ENCODE peak calls at places on chromosomes 1 and 21, in six cellular contexts. One of them, this sample, is unnamed.

GRCh38 chr1:150881331-150882070 is 5.1 kb upstream of the ARNT start:
- DNase-seq in pancreas: no peak
- DNase-seq in fibroblast of lung: peak
- DNase-seq in CD8-positive, alpha-beta T cell: no peak
- DNase-seq in left ventricle myocardium inferior: no peak
- DNase-seq in heart right ventricle: no peak
- DNase-seq in this sample: no peak

GRCh38 chr1:225766967-225767413 is 10.6 kb upstream of the SRP9 start:
- DNase-seq in pancreas: no peak
- DNase-seq in fibroblast of lung: peak
- DNase-seq in CD8-positive, alpha-beta T cell: no peak
- DNase-seq in left ventricle myocardium inferior: no peak
- DNase-seq in heart right ventricle: peak
- DNase-seq in this sample: peak

GRCh38 chr1:31215083-31215570 is 24.6 kb downstream of the NKAIN1 start:
- DNase-seq in pancreas: no peak
- DNase-seq in fibroblast of lung: no peak
- DNase-seq in CD8-positive, alpha-beta T cell: no peak
- DNase-seq in left ventricle myocardium inferior: no peak
- DNase-seq in heart right ventricle: no peak
- DNase-seq in this sample: no peak

GRCh38 chr1:99347041-99347684 is 82.9 kb downstream of the PLPPR4 start:
- DNase-seq in pancreas: no peak
- DNase-seq in fibroblast of lung: no peak
- DNase-seq in CD8-positive, alpha-beta T cell: no peak
- DNase-seq in left ventricle myocardium inferior: no peak
- DNase-seq in heart right ventricle: no peak
- DNase-seq in this sample: no peak

GRCh38 chr1:1080951-1081310 is 6.8 kb upstream of the RNF223 start:
- DNase-seq in pancreas: peak
- DNase-seq in fibroblast of lung: no peak
- DNase-seq in CD8-positive, alpha-beta T cell: no peak
- DNase-seq in left ventricle myocardium inferior: no peak
- DNase-seq in heart right ventricle: peak
- DNase-seq in this sample: no peak

GRCh38 chr1:52264530-52265115 is 101.4 kb downstream of the CC2D1B start:
- DNase-seq in pancreas: no peak
- DNase-seq in fibroblast of lung: peak
- DNase-seq in CD8-positive, alpha-beta T cell: no peak
- DNase-seq in left ventricle myocardium inferior: no peak
- DNase-seq in heart right ventricle: no peak
- DNase-seq in this sample: no peak

GRCh38 chr21:30168086-30168485 is 1.5 kb upstream of the CLDN17 start:
- DNase-seq in pancreas: no peak
- DNase-seq in fibroblast of lung: no peak
- DNase-seq in CD8-positive, alpha-beta T cell: no peak
- DNase-seq in left ventricle myocardium inferior: no peak
- DNase-seq in heart right ventricle: no peak
- DNase-seq in this sample: no peak

GRCh38 chr1:85049735-85050166 is 1.5 kb upstream of the MCOLN3 start:
- DNase-seq in pancreas: no peak
- DNase-seq in fibroblast of lung: no peak
- DNase-seq in CD8-positive, alpha-beta T cell: no peak
- DNase-seq in left ventricle myocardium inferior: no peak
- DNase-seq in heart right ventricle: no peak
- DNase-seq in this sample: no peak

GRCh38 chr21:44817914-44818635 is at the start of gene SUMO3:
- DNase-seq in pancreas: peak
- DNase-seq in fibroblast of lung: peak
- DNase-seq in CD8-positive, alpha-beta T cell: peak
- DNase-seq in left ventricle myocardium inferior: peak
- DNase-seq in heart right ventricle: peak
- DNase-seq in this sample: no peak

GRCh38 chr1:30874176-30874575 is 34.4 kb downstream of the SDC3 start:
- DNase-seq in pancreas: no peak
- DNase-seq in fibroblast of lung: no peak
- DNase-seq in CD8-positive, alpha-beta T cell: no peak
- DNase-seq in left ventricle myocardium inferior: no peak
- DNase-seq in heart right ventricle: no peak
- DNase-seq in this sample: no peak

GRCh38 chr1:243642936-243643335 is 207.1 kb downstream of the AKT3 start:
- DNase-seq in pancreas: no peak
- DNase-seq in fibroblast of lung: peak
- DNase-seq in CD8-positive, alpha-beta T cell: no peak
- DNase-seq in left ventricle myocardium inferior: no peak
- DNase-seq in heart right ventricle: no peak
- DNase-seq in this sample: no peak

GRCh38 chr1:219312967-219313366 is 139.3 kb downstream of the LYPLAL1 start:
- DNase-seq in pancreas: no peak
- DNase-seq in fibroblast of lung: peak
- DNase-seq in CD8-positive, alpha-beta T cell: no peak
- DNase-seq in left ventricle myocardium inferior: no peak
- DNase-seq in heart right ventricle: no peak
- DNase-seq in this sample: no peak

GRCh38 chr1:99292946-99293345 is 28.7 kb downstream of the PLPPR4 start:
- DNase-seq in pancreas: no peak
- DNase-seq in fibroblast of lung: no peak
- DNase-seq in CD8-positive, alpha-beta T cell: no peak
- DNase-seq in left ventricle myocardium inferior: no peak
- DNase-seq in heart right ventricle: no peak
- DNase-seq in this sample: no peak

GRCh38 chr1:215754112-215754511 is 187.0 kb downstream of the KCTD3 start:
- DNase-seq in pancreas: no peak
- DNase-seq in fibroblast of lung: no peak
- DNase-seq in CD8-positive, alpha-beta T cell: no peak
- DNase-seq in left ventricle myocardium inferior: no peak
- DNase-seq in heart right ventricle: no peak
- DNase-seq in this sample: no peak

GRCh38 chr1:108503062-108503740 is 53.1 kb downstream of the NBPF6 start:
- DNase-seq in pancreas: no peak
- DNase-seq in fibroblast of lung: peak
- DNase-seq in CD8-positive, alpha-beta T cell: no peak
- DNase-seq in left ventricle myocardium inferior: no peak
- DNase-seq in heart right ventricle: no peak
- DNase-seq in this sample: peak

GRCh38 chr1:47208374-47208850 is 18.6 kb upstream of the PDZK1IP1 start:
- DNase-seq in pancreas: no peak
- DNase-seq in fibroblast of lung: no peak
- DNase-seq in CD8-positive, alpha-beta T cell: no peak
- DNase-seq in left ventricle myocardium inferior: no peak
- DNase-seq in heart right ventricle: no peak
- DNase-seq in this sample: no peak

GRCh38 chr1:91660708-91661107 is 160.1 kb downstream of the CDC7 start:
- DNase-seq in pancreas: no peak
- DNase-seq in fibroblast of lung: no peak
- DNase-seq in CD8-positive, alpha-beta T cell: no peak
- DNase-seq in left ventricle myocardium inferior: no peak
- DNase-seq in heart right ventricle: no peak
- DNase-seq in this sample: no peak

GRCh38 chr1:203351037-203351625 is at the start of gene FMOD:
- DNase-seq in pancreas: no peak
- DNase-seq in fibroblast of lung: peak
- DNase-seq in CD8-positive, alpha-beta T cell: no peak
- DNase-seq in left ventricle myocardium inferior: peak
- DNase-seq in heart right ventricle: peak
- DNase-seq in this sample: no peak

GRCh38 chr1:67880056-67880601 is 46.9 kb upstream of the GNG12 start:
- DNase-seq in pancreas: no peak
- DNase-seq in fibroblast of lung: peak
- DNase-seq in CD8-positive, alpha-beta T cell: no peak
- DNase-seq in left ventricle myocardium inferior: no peak
- DNase-seq in heart right ventricle: no peak
- DNase-seq in this sample: no peak

GRCh38 chr1:24284156-24284471 is 35.0 kb upstream of the GRHL3 start:
- DNase-seq in pancreas: no peak
- DNase-seq in fibroblast of lung: no peak
- DNase-seq in CD8-positive, alpha-beta T cell: no peak
- DNase-seq in left ventricle myocardium inferior: no peak
- DNase-seq in heart right ventricle: no peak
- DNase-seq in this sample: no peak

GRCh38 chr21:15295875-15296274 is 231.1 kb upstream of the NRIP1 start:
- DNase-seq in pancreas: no peak
- DNase-seq in fibroblast of lung: no peak
- DNase-seq in CD8-positive, alpha-beta T cell: no peak
- DNase-seq in left ventricle myocardium inferior: no peak
- DNase-seq in heart right ventricle: no peak
- DNase-seq in this sample: no peak

GRCh38 chr1:184865831-184866230 is 108.5 kb downstream of the NIBAN1 start:
- DNase-seq in pancreas: no peak
- DNase-seq in fibroblast of lung: no peak
- DNase-seq in CD8-positive, alpha-beta T cell: no peak
- DNase-seq in left ventricle myocardium inferior: no peak
- DNase-seq in heart right ventricle: no peak
- DNase-seq in this sample: no peak

GRCh38 chr1:194333240-194333639 is 1146.8 kb upstream of the B3GALT2 start:
- DNase-seq in pancreas: no peak
- DNase-seq in fibroblast of lung: no peak
- DNase-seq in CD8-positive, alpha-beta T cell: no peak
- DNase-seq in left ventricle myocardium inferior: no peak
- DNase-seq in heart right ventricle: no peak
- DNase-seq in this sample: no peak

GRCh38 chr1:9241891-9242290 is 7.3 kb downstream of the H6PD start:
- DNase-seq in pancreas: no peak
- DNase-seq in fibroblast of lung: no peak
- DNase-seq in CD8-positive, alpha-beta T cell: no peak
- DNase-seq in left ventricle myocardium inferior: no peak
- DNase-seq in heart right ventricle: no peak
- DNase-seq in this sample: no peak

GRCh38 chr21:37862536-37862935 is 53.7 kb downstream of the KCNJ6 start:
- DNase-seq in pancreas: no peak
- DNase-seq in fibroblast of lung: peak
- DNase-seq in CD8-positive, alpha-beta T cell: no peak
- DNase-seq in left ventricle myocardium inferior: no peak
- DNase-seq in heart right ventricle: peak
- DNase-seq in this sample: no peak

GRCh38 chr1:156543066-156543465 is 29.3 kb downstream of the IQGAP3 start:
- DNase-seq in pancreas: peak
- DNase-seq in fibroblast of lung: no peak
- DNase-seq in CD8-positive, alpha-beta T cell: no peak
- DNase-seq in left ventricle myocardium inferior: no peak
- DNase-seq in heart right ventricle: no peak
- DNase-seq in this sample: no peak

GRCh38 chr1:156540955-156541354 is 31.4 kb downstream of the IQGAP3 start:
- DNase-seq in pancreas: peak
- DNase-seq in fibroblast of lung: no peak
- DNase-seq in CD8-positive, alpha-beta T cell: no peak
- DNase-seq in left ventricle myocardium inferior: no peak
- DNase-seq in heart right ventricle: no peak
- DNase-seq in this sample: no peak

GRCh38 chr1:156537027-156537426 is 35.3 kb downstream of the IQGAP3 start:
- DNase-seq in pancreas: peak
- DNase-seq in fibroblast of lung: no peak
- DNase-seq in CD8-positive, alpha-beta T cell: no peak
- DNase-seq in left ventricle myocardium inferior: no peak
- DNase-seq in heart right ventricle: no peak
- DNase-seq in this sample: no peak

GRCh38 chr1:156539824-156540223 is 32.5 kb downstream of the IQGAP3 start:
- DNase-seq in pancreas: peak
- DNase-seq in fibroblast of lung: no peak
- DNase-seq in CD8-positive, alpha-beta T cell: no peak
- DNase-seq in left ventricle myocardium inferior: no peak
- DNase-seq in heart right ventricle: no peak
- DNase-seq in this sample: no peak

GRCh38 chr1:156538711-156539440 is 33.5 kb downstream of the IQGAP3 start:
- DNase-seq in pancreas: peak
- DNase-seq in fibroblast of lung: no peak
- DNase-seq in CD8-positive, alpha-beta T cell: no peak
- DNase-seq in left ventricle myocardium inferior: no peak
- DNase-seq in heart right ventricle: no peak
- DNase-seq in this sample: no peak
- TF ChIP-seq CTCF in pancreas: no peak
- TF ChIP-seq CTCF in fibroblast of lung: no peak
- TF ChIP-seq CTCF in CD8-positive, alpha-beta T cell: no peak
- TF ChIP-seq CTCF in left ventricle myocardium inferior: no peak
- TF ChIP-seq CTCF in heart right ventricle: no peak
- TF ChIP-seq CTCF in this sample: no peak

GRCh38 chr1:205284420-205285144 is 37.0 kb downstream of the NUAK2 start:
- DNase-seq in pancreas: peak
- DNase-seq in fibroblast of lung: peak
- DNase-seq in CD8-positive, alpha-beta T cell: peak
- DNase-seq in left ventricle myocardium inferior: peak
- DNase-seq in heart right ventricle: peak
- DNase-seq in this sample: peak

GRCh38 chr1:205286335-205286950 is 35.1 kb downstream of the NUAK2 start:
- DNase-seq in pancreas: no peak
- DNase-seq in fibroblast of lung: peak
- DNase-seq in CD8-positive, alpha-beta T cell: peak
- DNase-seq in left ventricle myocardium inferior: no peak
- DNase-seq in heart right ventricle: no peak
- DNase-seq in this sample: no peak

GRCh38 chr1:205287076-205287475 is 34.5 kb downstream of the NUAK2 start:
- DNase-seq in pancreas: no peak
- DNase-seq in fibroblast of lung: no peak
- DNase-seq in CD8-positive, alpha-beta T cell: no peak
- DNase-seq in left ventricle myocardium inferior: no peak
- DNase-seq in heart right ventricle: no peak
- DNase-seq in this sample: no peak

GRCh38 chr1:205285391-205286101 is 36.0 kb downstream of the NUAK2 start:
- DNase-seq in pancreas: no peak
- DNase-seq in fibroblast of lung: peak
- DNase-seq in CD8-positive, alpha-beta T cell: peak
- DNase-seq in left ventricle myocardium inferior: no peak
- DNase-seq in heart right ventricle: no peak
- DNase-seq in this sample: no peak

DNA sequence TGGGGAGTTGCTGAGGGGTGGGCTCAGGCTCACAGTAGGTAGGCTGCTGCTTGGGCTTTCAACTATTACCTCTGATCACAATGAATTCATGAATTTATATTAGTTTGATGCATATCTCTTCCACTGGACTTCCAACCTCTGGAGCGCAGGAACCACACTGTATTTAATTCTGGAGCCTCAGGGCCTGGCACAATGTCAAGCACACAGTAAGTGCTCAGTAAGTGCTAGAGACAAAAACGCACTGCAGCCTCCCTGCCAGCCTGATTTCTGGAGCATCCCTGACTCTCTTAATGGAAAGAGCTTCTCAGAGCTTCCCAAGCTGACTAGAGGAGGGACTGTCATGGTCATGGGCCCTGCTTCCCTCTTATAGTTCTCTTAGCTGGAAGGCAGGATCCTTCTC is 33.8 kb downstream of the NUAK2 start:
- DNase-seq in pancreas: no peak
- DNase-seq in fibroblast of lung: no peak
- DNase-seq in CD8-positive, alpha-beta T cell: no peak
- DNase-seq in left ventricle myocardium inferior: no peak
- DNase-seq in heart right ventricle: no peak
- DNase-seq in this sample: no peak
- H3K4me3 ChIP-seq in pancreas: no peak
- H3K4me3 ChIP-seq in fibroblast of lung: no peak
- H3K4me3 ChIP-seq in CD8-positive, alpha-beta T cell: peak
- H3K4me3 ChIP-seq in left ventricle myocardium inferior: no peak
- H3K4me3 ChIP-seq in heart right ventricle: no peak
- H3K4me3 ChIP-seq in this sample: no peak

GRCh38 chr1:37177230-37177864 is 143.0 kb upstream of the GRIK3 start:
- DNase-seq in pancreas: no peak
- DNase-seq in fibroblast of lung: no peak
- DNase-seq in CD8-positive, alpha-beta T cell: no peak
- DNase-seq in left ventricle myocardium inferior: no peak
- DNase-seq in heart right ventricle: no peak
- DNase-seq in this sample: no peak
- TF ChIP-seq CTCF in pancreas: no peak
- TF ChIP-seq CTCF in fibroblast of lung: no peak
- TF ChIP-seq CTCF in CD8-positive, alpha-beta T cell: no peak
- TF ChIP-seq CTCF in left ventricle myocardium inferior: peak
- TF ChIP-seq CTCF in heart right ventricle: no peak
- TF ChIP-seq CTCF in this sample: peak

GRCh38 chr1:153099646-153100045 is 5.3 kb upstream of the SPRR2E start:
- DNase-seq in pancreas: no peak
- DNase-seq in fibroblast of lung: no peak
- DNase-seq in CD8-positive, alpha-beta T cell: no peak
- DNase-seq in left ventricle myocardium inferior: no peak
- DNase-seq in heart right ventricle: no peak
- DNase-seq in this sample: no peak
- H3K4me3 ChIP-seq in pancreas: no peak
- H3K4me3 ChIP-seq in fibroblast of lung: no peak
- H3K4me3 ChIP-seq in CD8-positive, alpha-beta T cell: no peak
- H3K4me3 ChIP-seq in left ventricle myocardium inferior: no peak
- H3K4me3 ChIP-seq in heart right ventricle: no peak
- H3K4me3 ChIP-seq in this sample: no peak

This sample was measured in epithelial cell of proximal tubule.